ENCODE peak calls at places on chromosome 4, in seven cellular contexts. B, P, U, E, H, X and V are unnamed samples.

GRCh38 chr4:3712936-3713335 is 53.2 kb upstream of the ADRA2C start:
- DNase-seq in H (peak; percentile 76), P (no peak), E (no peak), B (no peak), X (no peak), U (no peak), V (no peak)

GRCh38 chr4:17639136-17639535 is 24.7 kb downstream of the MED28 start:
- DNase-seq in B (no peak), P (no peak), E (no peak), H (no peak), U (no peak), X (no peak), V (no peak)

GRCh38 chr4:82561745-82562552 is at the start of gene TMEM150C:
- DNase-seq in P (peak; percentile 40), B (no peak), H (no peak), U (no peak), E (no peak), X (peak; percentile 36), V (no peak)

GRCh38 chr4:117447925-117448324 is 362.5 kb upstream of the TRAM1L1 start:
- DNase-seq in E (no peak), X (no peak), U (no peak), H (no peak), B (no peak), P (no peak), V (no peak)

GRCh38 chr4:926538-926937 is 5.6 kb downstream of the GAK start:
- DNase-seq in X (no peak), P (no peak), U (no peak), B (no peak), H (peak; percentile 15), E (no peak), V (no peak)

GRCh38 chr4:53422367-53422766 is 44.9 kb downstream of the FIP1L1 start:
- DNase-seq in E (no peak), X (no peak), P (no peak), H (no peak), B (no peak), U (no peak), V (no peak)

GRCh38 chr4:76430519-76431388 is 4.3 kb upstream of the SHROOM3 start:
- DNase-seq in H (no peak), E (peak; percentile 17), X (no peak), B (no peak), P (peak; percentile 80), U (peak; percentile 46), V (peak; percentile 43)

GRCh38 chr4:2910409-2910808 is 52.8 kb downstream of the NOP14 start:
- DNase-seq in H (no peak), E (no peak), X (no peak), B (no peak), P (no peak), U (no peak), V (no peak)

GRCh38 chr4:81965454-81965853 is 408.3 kb downstream of the HNRNPD start:
- DNase-seq in H (no peak), P (no peak), U (no peak), E (no peak), B (no peak), X (no peak), V (no peak)

GRCh38 chr4:27407616-27408015 is 547.0 kb downstream of the STIM2 start:
- DNase-seq in B (no peak), U (no peak), E (no peak), H (no peak), X (no peak), P (no peak), V (no peak)

GRCh38 chr4:108900018-108900417 is 137.2 kb upstream of the ETNPPL start:
- DNase-seq in P (no peak), B (no peak), E (no peak), X (no peak), H (no peak), U (no peak), V (no peak)

GRCh38 chr4:128155231-128155855 is 94.2 kb downstream of the LARP1B start:
- DNase-seq in P (no peak), X (no peak), H (no peak), B (no peak), U (no peak), E (no peak), V (no peak)

GRCh38 chr4:108483077-108483476 is 137.3 kb upstream of the RPL34 start:
- DNase-seq in X (no peak), H (no peak), P (no peak), E (no peak), B (no peak), U (no peak), V (no peak)

GRCh38 chr4:57148177-57148576 is 38.0 kb upstream of the IGFBP7 start:
- DNase-seq in H (no peak), B (no peak), E (no peak), P (no peak), U (no peak), X (no peak), V (no peak)

GRCh38 chr4:87498446-87498900 is 30.7 kb downstream of the SPARCL1 start:
- DNase-seq in H (no peak), E (peak; percentile 73), U (peak; percentile 18), P (peak; percentile 74), B (no peak), X (no peak), V (peak; percentile 30)

GRCh38 chr4:73864365-73864764 is 4.8 kb upstream of the CXCL1 start:
- DNase-seq in U (no peak), B (no peak), E (no peak), H (no peak), P (no peak), X (no peak), V (no peak)

GRCh38 chr4:153246446-153247115 is 42.3 kb downstream of the TRIM2 start:
- DNase-seq in E (no peak), U (no peak), B (no peak), H (no peak), P (no peak), X (peak; percentile 55), V (no peak)

GRCh38 chr4:128427832-128428366 is 140.3 kb upstream of the PGRMC2 start:
- DNase-seq in P (peak; percentile 75), E (peak; percentile 28), H (no peak), X (peak; percentile 55), B (peak; percentile 26), U (peak; percentile 58), V (peak; percentile 59)

GRCh38 chr4:83603130-83603529 is 67.2 kb downstream of the GPAT3 start:
- DNase-seq in P (peak; percentile 27), H (no peak), B (no peak), X (no peak), U (no peak), E (no peak), V (no peak)

GRCh38 chr4:118941799-118942198 is 53.1 kb downstream of the SYNPO2 start:
- DNase-seq in H (no peak), U (no peak), X (no peak), B (no peak), E (no peak), P (no peak), V (no peak)

GRCh38 chr4:40452490-40452813 is 117.3 kb downstream of the CHRNA9 start:
- DNase-seq in H (no peak), B (no peak), E (no peak), X (no peak), U (no peak), P (no peak), V (no peak)

GRCh38 chr4:6948134-6948460 is 38.5 kb downstream of the TBC1D14 start:
- DNase-seq in B (no peak), U (no peak), E (no peak), P (no peak), H (no peak), X (no peak), V (no peak)

GRCh38 chr4:11495291-11495690 is 66.6 kb upstream of the HS3ST1 start:
- DNase-seq in U (no peak), H (no peak), E (no peak), X (no peak), P (peak; percentile 15), B (no peak), V (no peak)

GRCh38 chr4:53863731-53864130 is 200.7 kb downstream of the CHIC2 start:
- DNase-seq in H (no peak), P (no peak), B (no peak), E (no peak), U (no peak), X (peak; percentile 34), V (no peak)

GRCh38 chr4:113811329-113811728 is 49.8 kb upstream of the CAMK2D start:
- DNase-seq in E (no peak), H (no peak), B (no peak), X (no peak), U (no peak), P (no peak), V (no peak)

GRCh38 chr4:181618038-181618618 is 625.1 kb upstream of the TENM3 start:
- DNase-seq in U (no peak), X (no peak), P (no peak), E (no peak), B (no peak), H (no peak), V (no peak)

GRCh38 chr4:150411527-150411926 is 170.4 kb upstream of the MAB21L2 start:
- DNase-seq in U (no peak), P (no peak), E (no peak), X (no peak), B (no peak), H (no peak), V (no peak)

GRCh38 chr4:123606946-123607542 is 210.4 kb downstream of the SPRY1 start:
- DNase-seq in U (no peak), P (no peak), B (no peak), H (no peak), E (no peak), X (no peak), V (no peak)

GRCh38 chr4:150909116-150909515 is 106.0 kb downstream of the LRBA start:
- DNase-seq in U (no peak), P (no peak), E (no peak), H (no peak), X (no peak), B (no peak), V (no peak)

GRCh38 chr4:141913928-141914327 is 277.5 kb downstream of the IL15 start:
- DNase-seq in E (no peak), U (no peak), P (peak; percentile 60), H (no peak), X (no peak), B (no peak), V (no peak)

GRCh38 chr4:77711469-77711868 is 105.8 kb downstream of the CXCL13 start:
- DNase-seq in U (no peak), H (no peak), P (no peak), B (no peak), E (no peak), X (no peak), V (no peak)

GRCh38 chr4:5708829-5709680 is 696 bp upstream of the EVC2 start:
- DNase-seq in X (no peak), B (no peak), E (no peak), P (no peak), U (no peak), H (no peak), V (no peak)

GRCh38 chr4:144644368-144645101 is 1.4 kb upstream of the HHIP start:
- DNase-seq in H (no peak), U (no peak), B (no peak), X (no peak), E (no peak), P (no peak), V (no peak)